ENCODE peak calls at places on chromosomes 7 and 10, in eight cellular contexts. One of them, this sample, is unnamed.

GRCh38 chr10:7984896-7985295 is 69.6 kb upstream of the GATA3 start:
- DNase-seq in GM12878: no peak
- DNase-seq in BJ: no peak
- DNase-seq in fibroblast of the aortic adventitia: no peak
- DNase-seq in transverse colon: no peak
- DNase-seq in colonic mucosa: no peak
- DNase-seq in HCT116: no peak
- DNase-seq in tibial nerve: no peak
- DNase-seq in this sample: no peak

GRCh38 chr10:29409241-29410051 is 120.6 kb downstream of the LYZL1 start:
- DNase-seq in GM12878: no peak
- DNase-seq in BJ: no peak
- DNase-seq in fibroblast of the aortic adventitia: peak; percentile 70
- DNase-seq in transverse colon: peak; percentile 80
- DNase-seq in colonic mucosa: peak; percentile 87
- DNase-seq in HCT116: peak; percentile 43
- DNase-seq in tibial nerve: peak; percentile 69
- DNase-seq in this sample: no peak

GRCh38 chr10:24349379-24350110 is 140.6 kb downstream of the KIAA1217 start:
- DNase-seq in GM12878: no peak
- DNase-seq in BJ: no peak
- DNase-seq in fibroblast of the aortic adventitia: peak; percentile 76
- DNase-seq in transverse colon: no peak
- DNase-seq in colonic mucosa: no peak
- DNase-seq in HCT116: no peak
- DNase-seq in tibial nerve: no peak
- DNase-seq in this sample: peak; percentile 67

GRCh38 chr10:98374176-98374969 is 40.6 kb downstream of the PYROXD2 start:
- DNase-seq in GM12878: no peak
- DNase-seq in BJ: no peak
- DNase-seq in fibroblast of the aortic adventitia: peak; percentile 59
- DNase-seq in transverse colon: no peak
- DNase-seq in colonic mucosa: no peak
- DNase-seq in HCT116: no peak
- DNase-seq in tibial nerve: no peak
- DNase-seq in this sample: peak; percentile 19

GRCh38 chr7:78139335-78139734 is 340.8 kb downstream of the PHTF2 start:
- DNase-seq in GM12878: no peak
- DNase-seq in BJ: peak; percentile 75
- DNase-seq in fibroblast of the aortic adventitia: peak; percentile 31
- DNase-seq in transverse colon: no peak
- DNase-seq in colonic mucosa: no peak
- DNase-seq in HCT116: no peak
- DNase-seq in tibial nerve: no peak
- DNase-seq in this sample: peak; percentile 59

GRCh38 chr10:91788527-91788926 is 9.7 kb upstream of the TNKS2 start:
- DNase-seq in GM12878: no peak
- DNase-seq in BJ: no peak
- DNase-seq in fibroblast of the aortic adventitia: no peak
- DNase-seq in transverse colon: no peak
- DNase-seq in colonic mucosa: no peak
- DNase-seq in HCT116: no peak
- DNase-seq in tibial nerve: no peak
- DNase-seq in this sample: no peak

GRCh38 chr10:37813763-37814162 is 43.6 kb downstream of the ZNF248 start:
- DNase-seq in GM12878: no peak
- DNase-seq in BJ: no peak
- DNase-seq in fibroblast of the aortic adventitia: no peak
- DNase-seq in transverse colon: no peak
- DNase-seq in colonic mucosa: no peak
- DNase-seq in HCT116: no peak
- DNase-seq in tibial nerve: no peak
- DNase-seq in this sample: no peak

GRCh38 chr7:1704326-1705241 is 34.5 kb downstream of the ELFN1 start:
- DNase-seq in GM12878: no peak
- DNase-seq in BJ: no peak
- DNase-seq in fibroblast of the aortic adventitia: no peak
- DNase-seq in transverse colon: no peak
- DNase-seq in colonic mucosa: no peak
- DNase-seq in HCT116: no peak
- DNase-seq in tibial nerve: no peak
- DNase-seq in this sample: no peak

GRCh38 chr10:111435871-111436270 is 359.0 kb downstream of the ADRA2A start:
- DNase-seq in GM12878: no peak
- DNase-seq in BJ: no peak
- DNase-seq in fibroblast of the aortic adventitia: no peak
- DNase-seq in transverse colon: no peak
- DNase-seq in colonic mucosa: no peak
- DNase-seq in HCT116: no peak
- DNase-seq in tibial nerve: no peak
- DNase-seq in this sample: no peak

GRCh38 chr7:77338883-77339629 is 77.1 kb downstream of the GSAP start:
- DNase-seq in GM12878: no peak
- DNase-seq in BJ: no peak
- DNase-seq in fibroblast of the aortic adventitia: peak; percentile 58
- DNase-seq in transverse colon: no peak
- DNase-seq in colonic mucosa: no peak
- DNase-seq in HCT116: no peak
- DNase-seq in tibial nerve: no peak
- DNase-seq in this sample: no peak

GRCh38 chr10:108039821-108040584 is 875.5 kb upstream of the SORCS1 start:
- DNase-seq in GM12878: no peak
- DNase-seq in BJ: no peak
- DNase-seq in fibroblast of the aortic adventitia: no peak
- DNase-seq in transverse colon: no peak
- DNase-seq in colonic mucosa: no peak
- DNase-seq in HCT116: no peak
- DNase-seq in tibial nerve: no peak
- DNase-seq in this sample: no peak

DNA sequence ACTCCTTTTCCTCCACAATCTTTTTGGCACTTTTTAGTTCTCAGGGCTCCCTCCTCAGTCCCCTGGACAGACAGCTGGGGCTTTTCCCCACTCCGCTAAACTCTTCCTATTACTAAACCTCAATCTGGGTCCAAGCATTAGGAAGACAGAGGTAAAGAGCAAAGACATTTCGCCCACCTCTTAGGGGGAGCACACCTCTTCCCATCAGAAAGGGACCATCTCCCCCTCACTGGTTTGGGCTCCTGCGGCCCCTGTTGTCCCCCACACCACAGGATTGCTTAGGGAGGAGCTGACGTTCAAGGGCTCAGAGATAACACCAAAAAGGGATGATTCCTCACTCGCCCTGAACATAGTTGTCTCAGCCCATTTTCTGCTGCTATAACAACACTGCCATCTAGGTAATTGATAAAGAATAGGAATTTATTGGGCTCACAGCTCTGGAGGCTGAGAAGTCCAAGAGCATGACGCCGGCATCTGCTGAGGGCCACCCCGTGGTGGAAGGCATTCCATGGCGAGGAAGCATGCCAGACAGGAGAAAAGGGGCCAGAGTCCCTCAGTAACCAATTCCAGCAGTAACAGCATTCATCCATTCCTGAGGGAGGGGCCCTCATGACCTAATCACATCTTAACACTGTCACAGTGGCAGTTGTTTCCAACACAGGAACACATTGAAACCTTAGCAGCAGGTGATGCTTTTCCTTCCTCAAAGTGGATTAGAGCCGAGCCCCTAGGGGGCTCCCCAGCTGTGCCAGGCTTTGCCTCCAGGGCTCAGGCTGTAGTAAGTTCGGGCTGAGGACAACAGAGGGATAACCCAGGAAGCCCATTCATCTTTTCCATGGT is 209.6 kb downstream of the EBF3 start:
- DNase-seq in GM12878: no peak
- DNase-seq in BJ: no peak
- DNase-seq in fibroblast of the aortic adventitia: no peak
- DNase-seq in transverse colon: no peak
- DNase-seq in colonic mucosa: no peak
- DNase-seq in HCT116: no peak
- DNase-seq in tibial nerve: no peak
- DNase-seq in this sample: no peak
- H3K4me3 ChIP-seq in GM12878: no peak overlapping the region
- H3K4me3 ChIP-seq in BJ: no peak overlapping the region
- H3K4me3 ChIP-seq in fibroblast of the aortic adventitia: no peak overlapping the region
- H3K4me3 ChIP-seq in transverse colon: no peak overlapping the region
- H3K4me3 ChIP-seq in colonic mucosa: no peak overlapping the region
- H3K4me3 ChIP-seq in HCT116: no peak overlapping the region
- H3K4me3 ChIP-seq in tibial nerve: no peak overlapping the region
- H3K4me3 ChIP-seq in this sample: no peak overlapping the region

DNA sequence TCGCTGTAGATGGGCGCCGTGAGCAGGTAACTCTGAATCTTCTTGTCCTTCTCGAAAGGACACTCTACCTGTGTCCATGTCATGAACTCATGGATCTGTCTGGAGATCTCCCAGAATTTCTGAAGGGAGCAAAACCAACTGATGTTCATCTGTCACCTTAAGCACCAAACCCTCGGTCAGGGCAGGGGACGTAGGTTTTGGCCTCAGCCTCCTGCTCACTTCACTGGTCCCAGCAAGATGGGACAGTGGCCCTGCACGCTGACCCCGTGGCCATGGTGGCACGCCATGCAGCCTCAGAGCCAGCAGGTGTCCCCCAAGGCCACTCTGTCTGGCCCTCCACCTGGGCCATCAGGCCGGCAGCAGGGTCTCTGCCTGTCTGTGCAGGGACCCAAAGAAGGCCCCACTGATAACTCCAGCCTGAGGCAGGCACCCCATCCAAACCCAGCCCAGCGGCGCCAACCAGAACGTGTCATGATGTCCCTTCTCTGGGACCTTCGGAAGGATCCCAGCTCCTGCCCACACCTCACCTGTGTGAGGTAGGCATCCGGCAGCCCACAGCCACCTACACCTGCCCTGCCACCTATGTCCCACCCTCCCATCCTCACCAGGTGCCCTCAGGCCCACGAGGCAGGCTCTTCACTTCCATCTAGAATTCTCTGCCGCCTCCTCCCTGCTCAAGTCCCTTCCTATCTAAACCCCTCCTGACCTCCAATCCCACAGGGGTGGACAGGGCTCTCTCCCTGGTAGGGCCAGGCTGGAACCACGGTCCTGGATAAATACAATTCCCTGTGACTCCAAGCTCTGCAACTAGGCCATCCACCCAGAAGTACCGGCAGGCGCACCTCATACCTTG is 59.0 kb downstream of the CSGALNACT2 start:
- DNase-seq in GM12878: no peak
- DNase-seq in BJ: no peak
- DNase-seq in fibroblast of the aortic adventitia: no peak
- DNase-seq in transverse colon: no peak
- DNase-seq in colonic mucosa: no peak
- DNase-seq in HCT116: no peak
- DNase-seq in tibial nerve: no peak
- DNase-seq in this sample: no peak
- TF ChIP-seq CTCF in GM12878: no peak
- TF ChIP-seq CTCF in BJ: no peak
- TF ChIP-seq CTCF in fibroblast of the aortic adventitia: no peak
- TF ChIP-seq CTCF in transverse colon: no peak
- TF ChIP-seq CTCF in colonic mucosa: no peak
- TF ChIP-seq CTCF in HCT116: peak; percentile 26
- TF ChIP-seq CTCF in tibial nerve: no peak
- TF ChIP-seq CTCF in this sample: no peak

DNA sequence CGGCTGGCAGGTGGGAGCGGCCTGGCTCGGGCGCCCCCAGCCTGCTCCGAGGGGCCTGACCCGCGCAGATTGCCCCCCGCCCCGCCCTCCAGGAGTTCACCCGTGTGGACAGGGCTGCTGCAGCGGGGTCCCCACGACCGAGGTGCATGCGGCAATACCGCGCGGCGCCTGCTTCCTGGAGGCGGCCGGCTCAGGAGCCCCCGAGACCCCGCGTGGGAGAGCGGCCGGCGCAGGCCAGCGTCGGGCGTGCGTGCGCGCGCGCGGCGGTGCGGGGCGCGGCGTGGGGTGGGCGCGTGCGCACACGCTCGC is 1.0 kb upstream of the ACHE start:
- DNase-seq in GM12878: no peak
- DNase-seq in BJ: no peak
- DNase-seq in fibroblast of the aortic adventitia: no peak
- DNase-seq in transverse colon: no peak
- DNase-seq in colonic mucosa: no peak
- DNase-seq in HCT116: no peak
- DNase-seq in tibial nerve: no peak
- DNase-seq in this sample: no peak
- H3K4me3 ChIP-seq in GM12878: no peak overlapping the region
- H3K4me3 ChIP-seq in BJ: no peak overlapping the region
- H3K4me3 ChIP-seq in fibroblast of the aortic adventitia: no peak overlapping the region
- H3K4me3 ChIP-seq in transverse colon: peak overlapping the region; percentile 30
- H3K4me3 ChIP-seq in colonic mucosa: peak overlapping the region; percentile 44
- H3K4me3 ChIP-seq in HCT116: no peak overlapping the region
- H3K4me3 ChIP-seq in tibial nerve: no peak overlapping the region
- H3K4me3 ChIP-seq in this sample: no peak overlapping the region

GRCh38 chr7:17298840-17299476 is 506 bp downstream of the AHR start:
- DNase-seq in GM12878: no peak
- DNase-seq in BJ: no peak
- DNase-seq in fibroblast of the aortic adventitia: no peak
- DNase-seq in transverse colon: peak; percentile 56
- DNase-seq in colonic mucosa: peak; percentile 64
- DNase-seq in HCT116: no peak
- DNase-seq in tibial nerve: peak; percentile 43
- DNase-seq in this sample: no peak

GRCh38 chr7:17300012-17300411 is 1.6 kb downstream of the AHR start:
- DNase-seq in GM12878: no peak
- DNase-seq in BJ: no peak
- DNase-seq in fibroblast of the aortic adventitia: no peak
- DNase-seq in transverse colon: no peak
- DNase-seq in colonic mucosa: no peak
- DNase-seq in HCT116: no peak
- DNase-seq in tibial nerve: no peak
- DNase-seq in this sample: no peak

GRCh38 chr7:17299477-17299991 is 1.1 kb downstream of the AHR start:
- DNase-seq in GM12878: no peak
- DNase-seq in BJ: no peak
- DNase-seq in fibroblast of the aortic adventitia: peak; percentile 52
- DNase-seq in transverse colon: peak; percentile 8
- DNase-seq in colonic mucosa: peak; percentile 31
- DNase-seq in HCT116: no peak
- DNase-seq in tibial nerve: no peak
- DNase-seq in this sample: no peak

GRCh38 chr7:17302575-17303142 is 4.2 kb downstream of the AHR start:
- DNase-seq in GM12878: peak; percentile 40
- DNase-seq in BJ: no peak
- DNase-seq in fibroblast of the aortic adventitia: peak; percentile 62
- DNase-seq in transverse colon: no peak
- DNase-seq in colonic mucosa: no peak
- DNase-seq in HCT116: no peak
- DNase-seq in tibial nerve: no peak
- DNase-seq in this sample: no peak

DNA sequence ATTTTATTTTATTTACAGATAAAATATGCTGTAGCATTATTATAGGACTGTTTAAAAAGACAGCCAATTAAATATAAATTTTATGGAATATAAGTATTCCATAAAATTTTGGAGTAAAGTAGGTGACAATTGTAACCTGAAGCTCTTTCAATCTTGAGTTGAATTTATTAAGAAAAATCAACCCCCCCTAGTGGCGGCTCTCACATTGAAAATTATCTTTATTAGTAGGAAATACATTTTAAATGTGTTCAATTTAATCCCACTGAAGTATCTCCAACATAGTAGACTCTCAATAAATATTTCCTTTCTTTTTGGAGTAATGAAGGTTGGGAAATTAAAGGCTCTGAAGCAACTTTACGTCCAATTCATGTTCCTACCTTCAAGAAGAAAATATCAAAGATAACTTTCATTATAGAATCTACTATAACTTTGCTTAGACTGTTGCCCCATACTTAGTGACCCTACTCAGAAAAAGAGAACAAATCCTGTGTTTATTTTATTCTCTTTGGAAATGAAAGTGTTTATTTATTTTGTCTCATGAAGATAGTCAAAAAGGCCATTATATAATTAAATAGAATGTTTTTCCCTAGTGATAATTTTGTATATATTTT is 3.1 kb downstream of the AHR start:
- DNase-seq in GM12878: no peak
- DNase-seq in BJ: no peak
- DNase-seq in fibroblast of the aortic adventitia: peak; percentile 75
- DNase-seq in transverse colon: peak; percentile 32
- DNase-seq in colonic mucosa: peak; percentile 67
- DNase-seq in HCT116: no peak
- DNase-seq in tibial nerve: peak; percentile 91
- DNase-seq in this sample: no peak
- TF ChIP-seq CTCF in GM12878: peak; percentile 31
- TF ChIP-seq CTCF in BJ: peak; percentile 47
- TF ChIP-seq CTCF in fibroblast of the aortic adventitia: peak; percentile 44
- TF ChIP-seq CTCF in transverse colon: peak; percentile 64
- TF ChIP-seq CTCF in colonic mucosa: peak; percentile 55
- TF ChIP-seq CTCF in HCT116: peak; percentile 48
- TF ChIP-seq CTCF in tibial nerve: peak; percentile 65
- TF ChIP-seq CTCF in this sample: peak; percentile 39